ENCODE peak calls at places on chromosomes 1 and 21, in five cellular contexts. E is M059J; L is NCI-H1105; P is putamen; C is activated T-helper 9 cell treated with anti-CD3 and anti-CD28 coated beads, Interleukin-2, amount 50 U/mL, for 16 hours. I is an unnamed sample.

GRCh38 chr1:207389728-207390464 is 64.2 kb upstream of the CR2 start:
- DNase-seq in L (no peak), E (peak), P (no peak), C (no peak), I (no peak)

GRCh38 chr1:99645699-99646531 is at the start of gene PALMD:
- DNase-seq in C (no peak), P (no peak), E (peak), L (peak), I (peak)

GRCh38 chr1:215669806-215670485 is 102.8 kb downstream of the KCTD3 start:
- DNase-seq in L (no peak), E (no peak), C (no peak), P (no peak), I (no peak)

GRCh38 chr1:149916927-149917310 is 725 bp downstream of the SV2A start:
- DNase-seq in L (no peak), E (no peak), P (no peak), C (no peak), I (no peak)

GRCh38 chr1:110106013-110106941 is 6.0 kb upstream of the UBL4B start:
- DNase-seq in E (peak), L (peak), C (peak), P (peak), I (no peak)

GRCh38 chr1:233394860-233395717 is 67.6 kb downstream of the MAP3K21 start:
- DNase-seq in P (peak), C (no peak), L (peak), E (peak), I (no peak)

GRCh38 chr1:84496498-84496897 is 9.7 kb upstream of the SPATA1 start:
- DNase-seq in C (no peak), E (no peak), L (no peak), P (no peak), I (no peak)

GRCh38 chr1:219666242-219666641 is 53.3 kb upstream of the ZC3H11B start:
- DNase-seq in C (no peak), P (no peak), L (no peak), E (peak), I (no peak)

GRCh38 chr1:226677121-226678020 is 61.7 kb downstream of the ITPKB start:
- DNase-seq in L (no peak), C (peak), P (peak), E (peak), I (peak)

GRCh38 chr1:180170569-180170968 is 15.9 kb downstream of the QSOX1 start:
- DNase-seq in E (no peak), C (no peak), L (no peak), P (no peak), I (no peak)

GRCh38 chr1:91900538-91900937 is 14.6 kb upstream of the TGFBR3 start:
- DNase-seq in C (no peak), L (no peak), E (peak), P (no peak), I (no peak)

GRCh38 chr1:2019162-2019542 is at the start of gene GABRD:
- DNase-seq in L (peak), C (no peak), E (no peak), P (no peak), I (no peak)

GRCh38 chr1:107547363-107548155 is 406.7 kb downstream of the NTNG1 start:
- DNase-seq in P (no peak), E (no peak), L (no peak), C (no peak), I (no peak)

GRCh38 chr1:213284626-213285025 is 233.6 kb downstream of the RPS6KC1 start:
- DNase-seq in L (no peak), P (no peak), E (peak), C (no peak), I (no peak)

GRCh38 chr1:115313173-115313572 is 24.9 kb downstream of the NGF start:
- DNase-seq in E (no peak), P (no peak), L (no peak), C (no peak), I (no peak)

GRCh38 chr21:29449306-29449940 is 150.7 kb downstream of the BACH1 start:
- DNase-seq in C (no peak), L (no peak), E (no peak), P (no peak), I (no peak)

GRCh38 chr1:6727535-6727934 is 25.9 kb upstream of the DNAJC11 start:
- DNase-seq in L (no peak), C (peak), E (peak), P (peak), I (no peak)

GRCh38 chr1:6888268-6888667 is 103.0 kb downstream of the CAMTA1 start:
- DNase-seq in L (no peak), E (no peak), P (no peak), C (no peak), I (no peak)

GRCh38 chr1:110092991-110093390 is 19.3 kb upstream of the UBL4B start:
- DNase-seq in P (no peak), L (no peak), E (no peak), C (no peak), I (no peak)

GRCh38 chr1:84143796-84144565 is at the start of gene PRKACB:
- DNase-seq in C (no peak), L (no peak), P (no peak), E (peak), I (no peak)

GRCh38 chr1:29390491-29391361 is 154.4 kb downstream of the PTPRU start:
- DNase-seq in P (no peak), C (no peak), E (no peak), L (no peak), I (no peak)

GRCh38 chr1:164659621-164660414 is 100.8 kb downstream of the PBX1 start:
- DNase-seq in L (peak), P (no peak), C (no peak), E (no peak), I (no peak)

GRCh38 chr1:38941527-38942019 is at the start of gene RHBDL2:
- DNase-seq in L (no peak), C (no peak), E (peak), P (peak), I (peak)

GRCh38 chr1:215899901-215900300 is 332.8 kb downstream of the KCTD3 start:
- DNase-seq in L (no peak), C (no peak), E (peak), P (no peak), I (no peak)

GRCh38 chr21:45528028-45528705 is 14.1 kb downstream of the SLC19A1 start:
- DNase-seq in C (no peak), E (no peak), L (no peak), P (no peak), I (peak)

GRCh38 chr1:185632659-185633428 is 101.3 kb upstream of the HMCN1 start:
- DNase-seq in P (no peak), C (no peak), L (no peak), E (peak), I (no peak)

GRCh38 chr1:221419513-221420088 is 322.3 kb downstream of the DUSP10 start:
- DNase-seq in E (peak), C (no peak), L (no peak), P (no peak), I (no peak)

I was measured in upper lobe of left lung.